ENCODE peak calls at places on chromosomes 12 and 14, in eight cellular contexts. One of them, this sample, is unnamed.
A peak's percentile ranks its signal among the peaks of the same experiment; 100 is the strongest.

GRCh38 chr12:117333331-117334000 is 28.0 kb downstream of the NOS1 start:
- DNase-seq in heart right ventricle: no peak
- DNase-seq in sigmoid colon: no peak
- DNase-seq in A549: no peak
- DNase-seq in pancreas: no peak
- DNase-seq in vagina: no peak
- DNase-seq in HCT116: no peak
- DNase-seq in colonic mucosa: no peak
- DNase-seq in this sample: no peak

GRCh38 chr14:67704484-67705089 is 2.9 kb downstream of the RDH12 start:
- DNase-seq in heart right ventricle: no peak
- DNase-seq in sigmoid colon: no peak
- DNase-seq in A549: peak; percentile 73
- DNase-seq in pancreas: no peak
- DNase-seq in vagina: no peak
- DNase-seq in HCT116: peak; percentile 72
- DNase-seq in colonic mucosa: peak; percentile 40
- DNase-seq in this sample: no peak

GRCh38 chr14:105325303-105325702 is 10.8 kb downstream of the PACS2 start:
- DNase-seq in heart right ventricle: no peak
- DNase-seq in sigmoid colon: no peak
- DNase-seq in A549: no peak
- DNase-seq in pancreas: peak; percentile 12
- DNase-seq in vagina: no peak
- DNase-seq in HCT116: no peak
- DNase-seq in colonic mucosa: no peak
- DNase-seq in this sample: no peak

GRCh38 chr12:9273276-9273675 is 65.1 kb upstream of the PZP start:
- DNase-seq in heart right ventricle: no peak
- DNase-seq in sigmoid colon: no peak
- DNase-seq in A549: no peak
- DNase-seq in pancreas: no peak
- DNase-seq in vagina: no peak
- DNase-seq in HCT116: no peak
- DNase-seq in colonic mucosa: no peak
- DNase-seq in this sample: no peak

GRCh38 chr12:6754406-6754805 is 1.5 kb upstream of the MLF2 start:
- DNase-seq in heart right ventricle: no peak
- DNase-seq in sigmoid colon: no peak
- DNase-seq in A549: no peak
- DNase-seq in pancreas: no peak
- DNase-seq in vagina: no peak
- DNase-seq in HCT116: no peak
- DNase-seq in colonic mucosa: no peak
- DNase-seq in this sample: no peak

GRCh38 chr12:50467441-50467840 is 37.3 kb upstream of the DIP2B start:
- DNase-seq in heart right ventricle: no peak
- DNase-seq in sigmoid colon: no peak
- DNase-seq in A549: no peak
- DNase-seq in pancreas: no peak
- DNase-seq in vagina: no peak
- DNase-seq in HCT116: no peak
- DNase-seq in colonic mucosa: no peak
- DNase-seq in this sample: no peak

GRCh38 chr12:46382425-46382973 is 9.9 kb upstream of the SLC38A2 start:
- DNase-seq in heart right ventricle: no peak
- DNase-seq in sigmoid colon: no peak
- DNase-seq in A549: no peak
- DNase-seq in pancreas: peak; percentile 50
- DNase-seq in vagina: no peak
- DNase-seq in HCT116: no peak
- DNase-seq in colonic mucosa: peak; percentile 37
- DNase-seq in this sample: no peak

GRCh38 chr12:57755454-57756372 is 810 bp downstream of the MARCHF9 start:
- DNase-seq in heart right ventricle: peak; percentile 32
- DNase-seq in sigmoid colon: peak; percentile 66
- DNase-seq in A549: no peak
- DNase-seq in pancreas: peak; percentile 58
- DNase-seq in vagina: no peak
- DNase-seq in HCT116: no peak
- DNase-seq in colonic mucosa: peak; percentile 70
- DNase-seq in this sample: no peak

GRCh38 chr12:96710127-96710745 is 196.8 kb upstream of the NEDD1 start:
- DNase-seq in heart right ventricle: no peak
- DNase-seq in sigmoid colon: no peak
- DNase-seq in A549: peak; percentile 31
- DNase-seq in pancreas: no peak
- DNase-seq in vagina: no peak
- DNase-seq in HCT116: no peak
- DNase-seq in colonic mucosa: no peak
- DNase-seq in this sample: no peak

GRCh38 chr14:59189281-59189821 is 884 bp downstream of the DAAM1 start:
- DNase-seq in heart right ventricle: peak; percentile 32
- DNase-seq in sigmoid colon: no peak
- DNase-seq in A549: peak; percentile 1
- DNase-seq in pancreas: peak; percentile 33
- DNase-seq in vagina: no peak
- DNase-seq in HCT116: no peak
- DNase-seq in colonic mucosa: peak; percentile 42
- DNase-seq in this sample: peak; percentile 62
- TF ChIP-seq CTCF in heart right ventricle: no peak
- TF ChIP-seq CTCF in sigmoid colon: no peak
- TF ChIP-seq CTCF in A549: no peak
- TF ChIP-seq CTCF in pancreas: no peak
- TF ChIP-seq CTCF in vagina: no peak
- TF ChIP-seq CTCF in HCT116: no peak
- TF ChIP-seq CTCF in colonic mucosa: no peak
- TF ChIP-seq CTCF in this sample: no peak

DNA sequence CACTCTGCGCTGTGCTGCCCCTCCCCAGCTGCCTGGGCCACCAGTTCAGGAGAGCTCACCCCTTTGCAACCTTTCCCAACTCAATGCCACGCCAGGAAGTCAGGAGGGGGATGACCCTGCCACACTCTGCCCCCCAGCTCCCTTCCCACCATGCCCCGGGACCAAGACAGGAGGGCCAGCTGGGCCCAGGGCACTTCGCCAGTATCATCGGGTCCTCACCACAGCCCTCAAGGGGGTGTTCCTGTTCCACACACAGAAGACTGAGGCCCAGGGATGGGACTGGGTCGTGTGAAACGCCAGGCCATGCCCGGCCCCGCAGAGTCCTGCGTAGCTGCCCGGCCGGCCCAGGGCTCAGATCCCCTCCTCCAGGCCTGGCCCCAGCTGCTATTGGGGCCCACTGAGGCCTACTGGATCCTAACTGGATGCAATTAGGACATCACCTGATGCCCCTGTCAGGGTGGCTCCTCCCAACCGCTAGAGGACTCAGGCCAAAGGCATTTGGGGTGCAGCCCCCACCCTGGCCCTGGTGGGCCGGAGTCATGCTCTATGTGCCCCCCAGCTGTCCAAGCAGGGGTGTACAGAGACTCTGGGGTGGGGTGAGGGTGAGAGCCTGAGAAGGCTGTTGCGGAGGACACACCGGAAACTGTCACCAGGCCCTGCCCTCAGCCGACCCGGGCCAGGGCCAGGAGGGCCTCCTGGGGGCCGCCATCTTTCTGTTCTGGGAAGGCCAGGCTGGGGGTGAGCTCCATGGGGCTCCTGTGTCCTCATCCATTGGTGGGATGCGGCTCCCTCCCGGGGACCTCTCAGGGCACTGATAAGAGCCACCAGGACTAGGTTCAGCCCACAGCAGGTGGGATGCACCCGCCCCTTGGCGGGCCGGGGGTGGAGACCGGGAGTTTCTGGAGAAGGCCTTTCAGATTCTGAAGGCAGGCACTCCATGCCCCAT is 29.3 kb upstream of the ANKRD9 start:
- DNase-seq in heart right ventricle: no peak
- DNase-seq in sigmoid colon: no peak
- DNase-seq in A549: no peak
- DNase-seq in pancreas: no peak
- DNase-seq in vagina: no peak
- DNase-seq in HCT116: no peak
- DNase-seq in colonic mucosa: no peak
- DNase-seq in this sample: no peak
- H3K4me1 ChIP-seq in heart right ventricle: peaks cover 21% of the 10 kb centered on the region
- H3K4me1 ChIP-seq in sigmoid colon: no peaks in the 10 kb centered on the region
- H3K4me1 ChIP-seq in A549: peaks cover 18% of the 10 kb centered on the region
- H3K4me1 ChIP-seq in pancreas: peaks cover 5% of the 10 kb centered on the region
- H3K4me1 ChIP-seq in vagina: peaks cover 9% of the 10 kb centered on the region
- H3K4me1 ChIP-seq in HCT116: peaks cover 6% of the 10 kb centered on the region
- H3K4me1 ChIP-seq in colonic mucosa: no peaks in the 10 kb centered on the region
- H3K4me1 ChIP-seq in this sample: peaks cover 11% of the 10 kb centered on the region

GRCh38 chr12:26046203-26046602 is 78.6 kb downstream of the BHLHE41 start:
- DNase-seq in heart right ventricle: no peak
- DNase-seq in sigmoid colon: no peak
- DNase-seq in A549: no peak
- DNase-seq in pancreas: no peak
- DNase-seq in vagina: no peak
- DNase-seq in HCT116: no peak
- DNase-seq in colonic mucosa: no peak
- DNase-seq in this sample: no peak

GRCh38 chr12:26044007-26044394 is 80.8 kb downstream of the BHLHE41 start:
- DNase-seq in heart right ventricle: no peak
- DNase-seq in sigmoid colon: no peak
- DNase-seq in A549: no peak
- DNase-seq in pancreas: no peak
- DNase-seq in vagina: no peak
- DNase-seq in HCT116: no peak
- DNase-seq in colonic mucosa: no peak
- DNase-seq in this sample: no peak

GRCh38 chr12:26043139-26044006 is 81.5 kb downstream of the BHLHE41 start:
- DNase-seq in heart right ventricle: no peak
- DNase-seq in sigmoid colon: no peak
- DNase-seq in A549: no peak
- DNase-seq in pancreas: no peak
- DNase-seq in vagina: no peak
- DNase-seq in HCT116: no peak
- DNase-seq in colonic mucosa: no peak
- DNase-seq in this sample: no peak

GRCh38 chr12:26042645-26043044 is 82.2 kb downstream of the BHLHE41 start:
- DNase-seq in heart right ventricle: no peak
- DNase-seq in sigmoid colon: no peak
- DNase-seq in A549: no peak
- DNase-seq in pancreas: no peak
- DNase-seq in vagina: no peak
- DNase-seq in HCT116: no peak
- DNase-seq in colonic mucosa: no peak
- DNase-seq in this sample: no peak

DNA sequence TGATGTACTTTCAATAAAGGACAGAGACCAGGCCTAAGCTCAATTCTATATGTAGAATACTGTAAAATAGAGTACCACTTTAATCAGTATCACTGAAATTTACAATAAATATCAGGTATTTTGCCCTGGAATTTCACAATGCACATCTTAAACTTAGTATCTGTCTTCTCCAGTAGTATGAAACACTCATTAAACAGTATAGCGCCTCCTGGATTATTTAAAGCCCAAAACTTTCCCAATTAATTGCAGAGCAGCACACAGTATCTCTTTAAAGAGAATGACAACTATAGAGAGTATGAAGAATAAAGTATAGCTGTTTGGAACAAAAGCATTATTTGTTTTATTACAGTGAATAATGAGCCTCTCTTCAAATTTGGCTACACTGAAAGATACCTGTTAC is 80.2 kb downstream of the BHLHE41 start:
- DNase-seq in heart right ventricle: no peak
- DNase-seq in sigmoid colon: no peak
- DNase-seq in A549: no peak
- DNase-seq in pancreas: no peak
- DNase-seq in vagina: no peak
- DNase-seq in HCT116: no peak
- DNase-seq in colonic mucosa: no peak
- DNase-seq in this sample: no peak
- TF ChIP-seq CTCF in heart right ventricle: no peak
- TF ChIP-seq CTCF in sigmoid colon: no peak
- TF ChIP-seq CTCF in A549: no peak
- TF ChIP-seq CTCF in pancreas: no peak
- TF ChIP-seq CTCF in vagina: no peak
- TF ChIP-seq CTCF in HCT116: no peak
- TF ChIP-seq CTCF in colonic mucosa: no peak
- TF ChIP-seq CTCF in this sample: no peak

DNA sequence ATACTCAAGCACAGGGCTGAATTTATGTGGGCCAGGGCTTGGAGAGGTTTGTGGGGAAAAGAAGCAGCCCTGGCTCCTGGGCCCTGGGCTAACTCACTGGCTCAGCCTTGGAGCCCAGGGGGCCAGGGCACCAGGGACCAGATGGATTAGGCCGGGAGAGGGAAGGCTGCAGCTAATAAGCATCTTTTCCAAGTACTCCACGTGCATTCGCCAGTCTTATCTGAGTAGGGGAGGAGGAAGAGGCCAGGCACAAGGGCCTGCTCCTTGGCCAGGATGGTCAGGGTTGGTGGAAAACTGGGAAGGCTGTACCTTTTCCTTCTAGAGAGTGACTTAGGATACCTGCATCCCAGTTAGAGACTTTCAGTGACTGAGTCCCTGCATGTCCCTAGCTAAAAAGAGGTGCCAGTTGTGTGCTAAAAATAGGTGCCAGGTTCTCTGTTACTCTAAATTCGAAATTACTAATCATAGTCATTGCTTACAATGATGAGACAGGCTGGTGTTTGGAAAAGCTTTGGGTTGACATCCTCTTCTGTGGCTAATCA is 1.3 kb downstream of the GLRX5 start:
- DNase-seq in heart right ventricle: no peak
- DNase-seq in sigmoid colon: no peak
- DNase-seq in A549: no peak
- DNase-seq in pancreas: no peak
- DNase-seq in vagina: no peak
- DNase-seq in HCT116: no peak
- DNase-seq in colonic mucosa: no peak
- DNase-seq in this sample: no peak
- H3K4me1 ChIP-seq in heart right ventricle: peaks cover 74% of the 10 kb centered on the region
- H3K4me1 ChIP-seq in sigmoid colon: peaks cover 57% of the 10 kb centered on the region
- H3K4me1 ChIP-seq in A549: peaks cover 34% of the 10 kb centered on the region
- H3K4me1 ChIP-seq in pancreas: peaks cover 48% of the 10 kb centered on the region
- H3K4me1 ChIP-seq in vagina: peaks cover 69% of the 10 kb centered on the region
- H3K4me1 ChIP-seq in HCT116: peaks cover 28% of the 10 kb centered on the region
- H3K4me1 ChIP-seq in colonic mucosa: peaks cover 5% of the 10 kb centered on the region
- H3K4me1 ChIP-seq in this sample: peaks cover 30% of the 10 kb centered on the region

This sample was measured in RWPE2.